ENCODE peak calls at places on chromosomes 13 and 19, in nine cellular contexts. C, V, U, J, Y, M, Z, Q and P are unnamed samples.

GRCh38 chr19:55467236-55468053 is 2.9 kb upstream of the C19orf85 start:
- DNase-seq in C (no peak), V (no peak), U (no peak), J (no peak), Y (peak), M (peak), Z (no peak), Q (peak), P (peak)

GRCh38 chr13:41056194-41056593 is 5.1 kb upstream of the WBP4 start:
- DNase-seq in C (no peak), V (no peak), U (no peak), J (no peak), Y (no peak), M (no peak), Z (no peak), Q (no peak), P (no peak)

GRCh38 chr13:97250560-97250959 is 28.4 kb downstream of the MBNL2 start:
- DNase-seq in C (no peak), V (no peak), U (no peak), J (no peak), Y (no peak), M (no peak), Z (no peak), Q (no peak), P (no peak)

GRCh38 chr19:17282488-17283256 is 971 bp downstream of the ANKLE1 start:
- DNase-seq in C (no peak), V (no peak), U (no peak), J (peak), Y (peak), M (peak), Z (no peak), Q (peak), P (peak)

GRCh38 chr13:95540848-95541247 is 11.7 kb upstream of the CLDN10 start:
- DNase-seq in C (no peak), V (no peak), U (no peak), J (peak), Y (no peak), M (no peak), Z (no peak), Q (no peak), P (no peak)

GRCh38 chr13:35481777-35482176 is 5.3 kb upstream of the MAB21L1 start:
- DNase-seq in C (no peak), V (no peak), U (no peak), J (no peak), Y (no peak), M (no peak), Z (no peak), Q (no peak), P (no peak)

GRCh38 chr19:18453269-18454024 is 15.5 kb upstream of the ISYNA1 start:
- DNase-seq in C (no peak), V (no peak), U (no peak), J (no peak), Y (no peak), M (no peak), Z (no peak), Q (no peak), P (no peak)

GRCh38 chr19:46838160-46838559 is 12.5 kb downstream of the AP2S1 start:
- DNase-seq in C (no peak), V (no peak), U (no peak), J (no peak), Y (no peak), M (no peak), Z (no peak), Q (no peak), P (no peak)

GRCh38 chr13:80727321-80727975 is 386.5 kb upstream of the SPRY2 start:
- DNase-seq in C (no peak), V (no peak), U (no peak), J (no peak), Y (no peak), M (no peak), Z (no peak), Q (no peak), P (no peak)

GRCh38 chr13:67620665-67621064 is 390.5 kb upstream of the PCDH9 start:
- DNase-seq in C (no peak), V (no peak), U (no peak), J (no peak), Y (no peak), M (no peak), Z (no peak), Q (no peak), P (no peak)
- TF ChIP-seq CTCF in C (no peak), V (no peak), U (no peak), J (no peak), Y (no peak), M (no peak), Z (no peak), Q (no peak), P (no peak)

GRCh38 chr19:39212377-39212742 is 8.3 kb upstream of the SYCN start:
- DNase-seq in C (no peak), V (no peak), U (no peak), J (peak), Y (peak), M (peak), Z (no peak), Q (peak), P (peak)
- TF ChIP-seq CTCF in C (no peak), V (peak), U (peak), J (peak), Y (no peak), M (no peak), Z (peak), Q (peak), P (peak)

GRCh38 chr13:66617786-66618185 is 612.4 kb downstream of the PCDH9 start:
- DNase-seq in C (no peak), V (no peak), U (no peak), J (no peak), Y (no peak), M (no peak), Z (no peak), Q (peak), P (no peak)

GRCh38 chr13:66623129-66623528 is 607.0 kb downstream of the PCDH9 start:
- DNase-seq in C (no peak), V (no peak), U (no peak), J (no peak), Y (no peak), M (no peak), Z (no peak), Q (no peak), P (no peak)

GRCh38 chr13:66612983-66613382 is 617.2 kb downstream of the PCDH9 start:
- DNase-seq in C (no peak), V (no peak), U (no peak), J (no peak), Y (no peak), M (no peak), Z (no peak), Q (no peak), P (no peak)

GRCh38 chr13:66624302-66624701 is 605.8 kb downstream of the PCDH9 start:
- DNase-seq in C (no peak), V (no peak), U (no peak), J (no peak), Y (no peak), M (no peak), Z (no peak), Q (no peak), P (no peak)

GRCh38 chr13:66618702-66619101 is 611.4 kb downstream of the PCDH9 start:
- DNase-seq in C (no peak), V (peak), U (no peak), J (no peak), Y (no peak), M (no peak), Z (no peak), Q (no peak), P (no peak)
- TF ChIP-seq CTCF in C (no peak), V (peak), U (peak), J (no peak), Y (no peak), M (peak), Z (peak), Q (no peak), P (no peak)

DNA sequence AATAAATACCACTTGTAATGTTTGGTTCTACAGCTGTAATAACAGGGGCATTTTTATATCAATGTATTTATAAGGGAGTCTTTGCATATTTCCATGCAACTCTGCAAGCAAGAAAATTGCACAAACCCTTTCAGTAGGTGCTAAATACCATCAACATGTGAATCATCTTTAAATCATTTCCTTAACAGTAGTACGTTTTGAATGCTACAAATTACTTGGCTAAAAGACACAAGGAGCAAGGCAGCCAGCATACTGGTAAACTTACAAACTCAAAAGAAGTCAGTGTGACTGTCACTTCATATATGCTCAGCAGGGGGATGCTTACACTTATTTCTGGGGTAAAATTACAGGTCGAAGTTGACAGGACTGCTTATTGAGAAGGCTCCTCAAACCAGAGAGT is 402.4 kb downstream of the EFNB2 start:
- DNase-seq in C (no peak), V (peak), U (peak), J (no peak), Y (no peak), M (no peak), Z (peak), Q (no peak), P (no peak)
- TF ChIP-seq CTCF in C (no peak), V (no peak), U (no peak), J (no peak), Y (no peak), M (no peak), Z (no peak), Q (no peak), P (no peak)

GRCh38 chr13:32060319-32060924 is 28.8 kb downstream of the FRY start:
- DNase-seq in C (no peak), V (no peak), U (no peak), J (no peak), Y (no peak), M (peak), Z (no peak), Q (no peak), P (no peak)

GRCh38 chr13:32068255-32068654 is 36.7 kb downstream of the FRY start:
- DNase-seq in C (no peak), V (no peak), U (no peak), J (no peak), Y (no peak), M (no peak), Z (no peak), Q (no peak), P (no peak)

GRCh38 chr13:32067149-32067961 is 35.8 kb downstream of the FRY start:
- DNase-seq in C (no peak), V (no peak), U (no peak), J (no peak), Y (no peak), M (no peak), Z (no peak), Q (no peak), P (no peak)

GRCh38 chr13:32059511-32059984 is 28.0 kb downstream of the FRY start:
- DNase-seq in C (no peak), V (no peak), U (no peak), J (no peak), Y (no peak), M (no peak), Z (no peak), Q (no peak), P (no peak)

DNA sequence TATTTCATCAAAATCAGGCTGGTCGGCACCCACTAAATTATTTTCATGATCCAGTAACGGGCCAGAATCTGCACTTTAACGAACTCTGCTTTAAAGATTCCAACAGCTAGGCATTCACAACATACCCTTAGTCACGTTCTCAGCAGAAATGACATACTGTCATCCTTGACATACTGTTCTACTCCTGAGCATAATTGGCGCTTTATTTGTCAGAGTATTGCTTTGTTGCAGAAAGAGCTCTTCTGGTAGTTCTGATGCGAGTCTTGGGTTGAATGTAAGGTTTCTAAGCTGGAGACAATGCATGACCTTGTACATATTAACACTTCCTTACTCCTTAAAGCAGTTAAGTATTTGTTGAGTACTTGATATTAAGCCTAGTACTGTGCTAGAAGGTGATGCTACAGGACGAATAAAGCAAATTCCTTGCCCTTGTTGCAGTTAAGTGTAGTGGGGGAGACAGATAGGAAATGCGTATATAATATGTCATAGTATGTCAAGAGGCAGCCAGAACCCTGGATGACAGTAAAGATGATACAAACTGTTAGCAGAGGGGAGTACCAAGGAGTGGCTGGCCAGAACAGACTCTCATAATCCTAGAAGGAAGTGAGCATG is 32.2 kb downstream of the FRY start:
- DNase-seq in C (no peak), V (no peak), U (no peak), J (no peak), Y (no peak), M (no peak), Z (no peak), Q (no peak), P (no peak)
- TF ChIP-seq CTCF in C (no peak), V (no peak), U (no peak), J (no peak), Y (no peak), M (no peak), Z (no peak), Q (no peak), P (no peak)

GRCh38 chr19:45251452-45252354 is 632 bp downstream of the MARK4 start:
- DNase-seq in C (no peak), V (no peak), U (no peak), J (no peak), Y (no peak), M (peak), Z (no peak), Q (no peak), P (no peak)
- TF ChIP-seq CTCF in C (no peak), V (no peak), U (no peak), J (no peak), Y (no peak), M (no peak), Z (no peak), Q (no peak), P (no peak)

DNA sequence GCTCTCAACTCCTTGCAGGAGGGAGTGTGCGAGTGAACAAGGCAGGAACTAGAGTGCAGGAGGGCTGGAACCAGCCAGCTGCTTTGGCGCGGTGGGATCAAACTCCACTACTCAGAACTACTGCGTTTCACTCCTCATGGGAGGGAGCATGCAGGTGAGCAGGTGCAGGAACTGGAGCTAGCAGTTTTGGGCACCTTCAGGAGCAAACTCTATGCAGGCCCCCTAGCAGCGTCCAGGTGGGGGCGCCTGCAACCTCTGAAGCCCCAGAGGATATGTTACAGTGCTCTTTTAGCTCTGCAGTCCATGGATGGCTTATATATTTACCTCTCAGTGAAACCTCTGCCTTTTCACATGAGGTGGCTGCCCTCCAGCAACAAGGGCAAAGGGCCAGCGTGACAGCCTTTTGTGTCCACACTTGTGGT is 1303.4 kb downstream of the PCDH9 start:
- DNase-seq in C (no peak), V (no peak), U (no peak), J (peak), Y (peak), M (peak), Z (no peak), Q (peak), P (no peak)
- TF ChIP-seq CTCF in C (peak), V (peak), U (peak), J (peak), Y (no peak), M (peak), Z (peak), Q (peak), P (no peak)

GRCh38 chr13:67651908-67652307 is 421.8 kb upstream of the PCDH9 start:
- DNase-seq in C (no peak), V (no peak), U (no peak), J (no peak), Y (no peak), M (no peak), Z (no peak), Q (no peak), P (no peak)
- TF ChIP-seq CTCF in C (no peak), V (no peak), U (no peak), J (no peak), Y (no peak), M (no peak), Z (no peak), Q (no peak), P (no peak)

DNA sequence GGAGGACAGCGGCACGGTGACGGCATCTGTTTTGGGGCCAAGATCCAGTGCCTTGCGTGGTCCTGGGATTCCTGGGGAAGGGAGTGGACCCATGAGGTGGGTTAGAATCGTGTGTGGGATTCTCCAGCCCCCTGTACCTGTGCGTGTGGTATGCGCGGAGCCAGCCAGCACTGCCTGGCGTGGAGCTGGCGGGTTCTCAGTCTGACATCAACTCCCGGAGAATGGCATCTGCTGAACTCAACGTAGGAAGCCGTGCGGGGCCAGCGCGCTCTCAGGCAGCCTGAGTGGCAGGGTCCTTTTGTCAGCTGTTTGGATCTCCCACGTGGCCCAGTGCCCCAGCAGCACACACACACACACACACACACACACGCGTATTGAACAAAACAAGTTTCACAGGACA is 28.2 kb downstream of the ATP4B start:
- DNase-seq in C (no peak), V (no peak), U (no peak), J (peak), Y (no peak), M (no peak), Z (no peak), Q (no peak), P (no peak)
- TF ChIP-seq CTCF in C (no peak), V (no peak), U (no peak), J (no peak), Y (no peak), M (no peak), Z (no peak), Q (no peak), P (no peak)